ENCODE peak calls at places on chromosome 15, in ten cellular contexts. J is DMS153; B is stimulated activated CD8-positive, alpha-beta memory T cell treated with anti-CD3 and anti-CD28 coated beads, Interleukin-4, amount 100 ng/mL, for 4 hours; X is SJSA1; Q is AG08395; M is A549; L is skeletal muscle cell; Z is activated CD4-positive, alpha-beta T cell treated with anti-CD3 and anti-CD28 coated beads for 24 hours; P is T-helper 9 cell; D is globus pallidus. G is an unnamed sample.

GRCh38 chr15:88394553-88395159 is 72.5 kb downstream of the MRPL46 start:
- DNase-seq in J (no peak), B (no peak), X (no peak), Q (no peak), M (no peak), L (no peak), Z (no peak), P (no peak), D (no peak), G (no peak)

GRCh38 chr15:101058735-101059134 is 139.6 kb downstream of the LRRK1 start:
- DNase-seq in J (no peak), B (no peak), X (no peak), Q (no peak), M (no peak), L (no peak), Z (no peak), P (no peak), D (no peak), G (no peak)

GRCh38 chr15:31887246-31887645 is 143.1 kb upstream of the CHRNA7 start:
- DNase-seq in J (no peak), B (no peak), X (no peak), Q (no peak), M (no peak), L (no peak), Z (no peak), P (no peak), D (no peak), G (no peak)

GRCh38 chr15:58934114-58934447 is 602 bp upstream of the SLTM start:
- DNase-seq in J (no peak), B (no peak), X (no peak), Q (no peak), M (no peak), L (no peak), Z (no peak), P (no peak), D (no peak), G (no peak)

GRCh38 chr15:29740692-29741311 is 81.5 kb downstream of the TJP1 start:
- DNase-seq in J (no peak), B (no peak), X (no peak), Q (no peak), M (no peak), L (no peak), Z (no peak), P (no peak), D (no peak), G (no peak)

GRCh38 chr15:26050979-26051378 is 187.9 kb upstream of the ATP10A start:
- DNase-seq in J (no peak), B (no peak), X (no peak), Q (no peak), M (no peak), L (no peak), Z (no peak), P (no peak), D (no peak), G (no peak)

GRCh38 chr15:64635486-64635815 is 139.9 kb downstream of the RBPMS2 start:
- DNase-seq in J (peak; percentile 1), B (no peak), X (no peak), Q (peak; percentile 21), M (no peak), L (peak; percentile 64), Z (no peak), P (no peak), D (no peak), G (no peak)

GRCh38 chr15:90620379-90621134 is 90.8 kb downstream of the CRTC3 start:
- DNase-seq in J (no peak), B (no peak), X (no peak), Q (no peak), M (no peak), L (no peak), Z (no peak), P (no peak), D (no peak), G (peak; percentile 23)